ENCODE peak calls at places on chromosome 5, in four cellular contexts. E is pancreas, L is omental fat pad, D is fibroblast of lung. W is an unnamed sample.

GRCh38 chr5:78286288-78286687 is 8.2 kb downstream of the AP3B1 start:
- DNase-seq in L (no peak), E (no peak), D (no peak), W (no peak)

GRCh38 chr5:69493235-69493925 is 790 bp downstream of the OCLN start:
- DNase-seq in L (no peak), E (peak; percentile 75), D (peak; percentile 28), W (peak; percentile 71)

GRCh38 chr5:177440211-177440989 is 6.2 kb upstream of the PRR7 start:
- DNase-seq in E (peak; percentile 63), D (no peak), L (no peak), W (no peak)

GRCh38 chr5:112604741-112605390 is 132.8 kb upstream of the APC start:
- DNase-seq in E (no peak), L (no peak), D (no peak), W (no peak)

GRCh38 chr5:88727705-88728313 is 155.2 kb downstream of the MEF2C start:
- DNase-seq in L (no peak), D (peak; percentile 53), E (no peak), W (no peak)

GRCh38 chr5:92760550-92760949 is 820.5 kb downstream of the NR2F1-AS1 start:
- DNase-seq in L (no peak), D (no peak), E (no peak), W (no peak)

GRCh38 chr5:61569353-61569752 is 237.3 kb downstream of the ZSWIM6 start:
- DNase-seq in L (no peak), D (no peak), E (no peak), W (no peak)

GRCh38 chr5:33422191-33422590 is 18.6 kb upstream of the TARS1 start:
- DNase-seq in L (no peak), E (no peak), D (no peak), W (no peak)

GRCh38 chr5:100623719-100624118 is 88.5 kb downstream of the FAM174A start:
- DNase-seq in E (no peak), L (no peak), D (peak; percentile 66), W (no peak)

GRCh38 chr5:115599502-115599901 is 2.8 kb downstream of the TICAM2 start:
- DNase-seq in L (no peak), D (peak; percentile 78), E (no peak), W (no peak)

GRCh38 chr5:142871880-142872200 is 101.7 kb downstream of the ARHGAP26 start:
- DNase-seq in D (no peak), L (no peak), E (no peak), W (no peak)

GRCh38 chr5:93428868-93429267 is 152.2 kb downstream of the NR2F1-AS1 start:
- DNase-seq in D (no peak), E (no peak), L (no peak), W (no peak)

GRCh38 chr5:117893211-117893610 is 1095.1 kb downstream of the DTWD2 start:
- DNase-seq in E (no peak), D (peak; percentile 1), L (no peak), W (no peak)

GRCh38 chr5:111266491-111266890 is 42.3 kb downstream of the CAMK4 start:
- DNase-seq in E (no peak), D (no peak), L (no peak), W (no peak)

GRCh38 chr5:117463836-117464235 is 889.2 kb upstream of the SEMA6A start:
- DNase-seq in E (no peak), L (no peak), D (peak; percentile 6), W (no peak)

GRCh38 chr5:61182449-61182848 is 20.2 kb upstream of the SMIM15 start:
- DNase-seq in L (no peak), D (no peak), E (no peak), W (no peak)

GRCh38 chr5:92518318-92518913 is 1062.6 kb downstream of the NR2F1-AS1 start:
- DNase-seq in D (peak; percentile 67), E (no peak), L (no peak), W (no peak)

GRCh38 chr5:68189613-68190012 is 25.9 kb upstream of the PIK3R1 start:
- DNase-seq in L (no peak), E (no peak), D (no peak), W (no peak)

GRCh38 chr5:22431840-22432239 is 421.3 kb downstream of the CDH12 start:
- DNase-seq in E (no peak), D (no peak), L (no peak), W (no peak)

GRCh38 chr5:126645132-126645531 is 44.4 kb downstream of the PHAX start:
- DNase-seq in E (no peak), L (no peak), D (no peak), W (no peak)

GRCh38 chr5:33969572-33970452 is 14.7 kb downstream of the SLC45A2 start:
- DNase-seq in L (no peak), D (peak; percentile 79), E (no peak), W (no peak)

GRCh38 chr5:134432677-134433359 is 21.1 kb upstream of the CDKN2AIPNL start:
- DNase-seq in L (no peak), D (peak; percentile 25), E (no peak), W (no peak)

GRCh38 chr5:17436766-17437221 is 61.2 kb upstream of the TAF11L2 start:
- DNase-seq in D (peak; percentile 17), E (no peak), L (no peak), W (no peak)

GRCh38 chr5:1123418-1124147 is 11.7 kb upstream of the SLC12A7 start:
- DNase-seq in L (no peak), E (peak; percentile 79), D (no peak), W (no peak)

GRCh38 chr5:179746872-179747271 is 14.2 kb downstream of the MAML1 start:
- DNase-seq in L (no peak), E (no peak), D (no peak), W (no peak)

GRCh38 chr5:66406761-66407289 is 189.4 kb upstream of the MAST4 start:
- DNase-seq in L (no peak), E (no peak), D (no peak), W (no peak)

GRCh38 chr5:55232985-55233928 is at the start of gene CCNO:
- DNase-seq in E (peak; percentile 94), D (peak; percentile 52), L (no peak), W (peak; percentile 42)

GRCh38 chr5:5492087-5492933 is 69.8 kb downstream of the ICE1 start:
- DNase-seq in D (peak; percentile 69), L (no peak), E (no peak), W (no peak)

GRCh38 chr5:60379907-60380306 is 320.1 kb downstream of the DEPDC1B start:
- DNase-seq in L (no peak), D (no peak), E (no peak), W (no peak)

GRCh38 chr5:102583663-102584062 is 84.9 kb upstream of the SLCO6A1 start:
- DNase-seq in E (no peak), D (peak; percentile 47), L (no peak), W (no peak)
- TF ChIP-seq CTCF in E (peak; percentile 22), D (no peak), L (no peak), W (peak; percentile 67)

GRCh38 chr5:181086410-181087229 is 44.3 kb downstream of the OR2V1 start:
- DNase-seq in L (no peak), D (no peak), E (no peak), W (no peak)

GRCh38 chr5:181092428-181092827 is 38.5 kb downstream of the OR2V1 start:
- DNase-seq in E (no peak), D (no peak), L (no peak), W (no peak)

GRCh38 chr5:181084631-181085195 is 44.6 kb downstream of the BTNL9 start:
- DNase-seq in L (no peak), E (no peak), D (no peak), W (no peak)

GRCh38 chr5:181087309-181087708 is 43.7 kb downstream of the OR2V1 start:
- DNase-seq in L (no peak), E (no peak), D (no peak), W (no peak)

DNA sequence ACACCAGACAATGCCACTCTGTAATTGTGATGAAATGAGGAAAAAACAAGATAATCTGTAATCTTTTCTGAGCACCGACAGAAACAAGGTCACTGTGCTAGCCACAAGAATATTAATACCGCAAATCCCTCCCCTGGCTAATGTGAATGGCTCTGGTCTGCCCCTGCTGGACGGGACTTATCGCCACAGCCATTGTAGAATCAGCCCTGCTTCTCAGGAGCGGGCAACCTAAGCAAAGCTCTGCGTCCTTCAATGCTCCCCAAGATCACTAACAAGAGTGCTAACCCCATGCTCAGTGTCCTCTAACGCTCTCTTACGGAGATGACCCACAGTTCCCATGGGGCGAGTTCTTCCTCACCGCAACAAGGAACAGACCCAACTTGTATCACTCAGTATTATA is 42.7 kb downstream of the OR2V1 start:
- DNase-seq in L (no peak), E (no peak), D (no peak), W (no peak)
- TF ChIP-seq CTCF in L (no peak), E (no peak), D (peak; percentile 42), W (no peak)

GRCh38 chr5:147393866-147394265 is 116.0 kb downstream of the DPYSL3 start:
- DNase-seq in L (no peak), D (no peak), E (no peak), W (no peak)
- TF ChIP-seq CTCF in L (no peak), D (peak; percentile 29), E (no peak), W (no peak)

GRCh38 chr5:159442210-159442850 is 112.0 kb upstream of the IL12B start:
- DNase-seq in L (no peak), D (peak; percentile 44), E (no peak), W (no peak)

GRCh38 chr5:159440235-159440634 is 109.9 kb upstream of the IL12B start:
- DNase-seq in L (no peak), E (no peak), D (no peak), W (no peak)

GRCh38 chr5:159440948-159441347 is 110.7 kb upstream of the IL12B start:
- DNase-seq in L (no peak), D (no peak), E (no peak), W (no peak)

GRCh38 chr5:159441441-159441840 is 111.2 kb upstream of the IL12B start:
- DNase-seq in D (no peak), E (peak; percentile 38), L (no peak), W (no peak)

DNA sequence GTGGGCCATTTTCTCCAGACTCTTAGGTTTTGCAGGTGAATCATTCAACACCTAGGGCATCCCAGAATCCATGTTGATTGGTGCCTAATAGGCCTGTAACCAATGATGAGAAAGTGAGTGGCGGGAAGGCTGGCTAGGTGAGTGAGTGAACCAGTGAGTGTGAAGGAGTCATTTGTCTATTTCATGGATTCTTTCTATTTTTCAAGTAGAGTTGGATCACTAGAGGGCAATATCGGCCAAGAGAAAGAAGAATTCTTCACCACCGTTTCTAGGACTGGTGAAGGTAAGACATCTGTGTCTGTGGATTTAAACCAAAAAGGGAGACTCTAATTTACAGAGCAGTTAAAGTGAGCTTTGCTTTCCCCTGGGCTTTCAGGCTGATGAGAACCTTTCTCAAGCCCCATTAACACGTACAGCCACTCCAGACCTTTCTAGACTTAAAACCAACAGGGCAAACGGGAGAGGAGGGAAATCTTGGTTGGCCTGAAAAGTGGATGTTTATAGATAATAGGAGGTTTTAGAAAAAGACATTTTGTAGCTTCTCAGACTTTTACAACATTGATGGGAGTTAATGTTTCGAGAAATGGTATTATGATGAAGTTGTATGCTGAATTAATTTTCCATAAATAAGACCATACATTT is 114.3 kb upstream of the IL12B start:
- DNase-seq in E (no peak), D (peak; percentile 72), L (no peak), W (no peak)
- TF ChIP-seq CTCF in E (no peak), D (peak; percentile 46), L (no peak), W (peak; percentile 11)

GRCh38 chr5:120415985-120416384 is 48.1 kb upstream of the PRR16 start:
- DNase-seq in E (no peak), D (no peak), L (no peak), W (no peak)
- TF ChIP-seq CTCF in E (no peak), D (no peak), L (no peak), W (no peak)

W was measured in mesothelial cell of epicardium.